ENCODE peak calls at places on chromosome 5, in seven cellular contexts. One of them, this sample, is unnamed.

GRCh38 chr5:38451372-38451735 is 105.1 kb downstream of the LIFR start:
- DNase-seq in HuH-7: no peak
- DNase-seq in amygdala: no peak
- DNase-seq in fibroblast of pulmonary artery: no peak
- DNase-seq in RWPE1: no peak
- DNase-seq in neural crest cell: no peak
- DNase-seq in MM.1S: no peak
- DNase-seq in this sample: no peak

GRCh38 chr5:125508225-125508624 is 761.8 kb upstream of the ZNF608 start:
- DNase-seq in amygdala: no peak
- DNase-seq in RWPE1: no peak
- DNase-seq in HuH-7: no peak
- DNase-seq in neural crest cell: no peak
- DNase-seq in fibroblast of pulmonary artery: no peak
- DNase-seq in MM.1S: no peak
- DNase-seq in this sample: no peak

GRCh38 chr5:132263548-132264261 is 6.2 kb downstream of the PDLIM4 start:
- DNase-seq in MM.1S: no peak
- DNase-seq in RWPE1: peak
- DNase-seq in HuH-7: no peak
- DNase-seq in amygdala: no peak
- DNase-seq in neural crest cell: no peak
- DNase-seq in fibroblast of pulmonary artery: peak
- DNase-seq in this sample: no peak

GRCh38 chr5:25970906-25971489 is 1067.4 kb downstream of the CDH9 start:
- DNase-seq in amygdala: no peak
- DNase-seq in HuH-7: no peak
- DNase-seq in neural crest cell: no peak
- DNase-seq in fibroblast of pulmonary artery: no peak
- DNase-seq in MM.1S: no peak
- DNase-seq in RWPE1: no peak
- DNase-seq in this sample: no peak

GRCh38 chr5:150342583-150342982 is 14.9 kb upstream of the TCOF1 start:
- DNase-seq in fibroblast of pulmonary artery: no peak
- DNase-seq in MM.1S: peak
- DNase-seq in amygdala: no peak
- DNase-seq in RWPE1: no peak
- DNase-seq in neural crest cell: no peak
- DNase-seq in HuH-7: no peak
- DNase-seq in this sample: no peak

GRCh38 chr5:137376127-137376526 is 123.0 kb downstream of the SPOCK1 start:
- DNase-seq in MM.1S: no peak
- DNase-seq in fibroblast of pulmonary artery: no peak
- DNase-seq in amygdala: no peak
- DNase-seq in neural crest cell: no peak
- DNase-seq in RWPE1: no peak
- DNase-seq in HuH-7: no peak
- DNase-seq in this sample: no peak

GRCh38 chr5:27290166-27290565 is 251.8 kb upstream of the CDH9 start:
- DNase-seq in HuH-7: no peak
- DNase-seq in amygdala: no peak
- DNase-seq in RWPE1: no peak
- DNase-seq in MM.1S: no peak
- DNase-seq in neural crest cell: no peak
- DNase-seq in fibroblast of pulmonary artery: no peak
- DNase-seq in this sample: no peak

GRCh38 chr5:2721739-2722138 is 29.7 kb downstream of the IRX2 start:
- DNase-seq in fibroblast of pulmonary artery: no peak
- DNase-seq in neural crest cell: no peak
- DNase-seq in HuH-7: no peak
- DNase-seq in amygdala: no peak
- DNase-seq in RWPE1: no peak
- DNase-seq in MM.1S: no peak
- DNase-seq in this sample: no peak

This sample was measured in HEK293T.